ENCODE peak calls at places on chromosomes 4 and X, in eight cellular contexts. C, O, M, A, I, S, T and N are unnamed samples.

GRCh38 chr4:150224896-150225591 is 146.8 kb downstream of the DCLK2 start:
- DNase-seq in M (no peak), T (no peak), C (no peak), O (no peak), I (no peak), A (no peak), S (no peak), N (no peak)

GRCh38 chr4:52574036-52574435 is 85.1 kb downstream of the USP46 start:
- DNase-seq in I (no peak), A (no peak), M (no peak), O (no peak), S (no peak), C (no peak), T (no peak), N (no peak)

GRCh38 chr4:138553001-138553845 is 311.1 kb upstream of the SLC7A11 start:
- DNase-seq in C (no peak), M (no peak), S (no peak), A (no peak), I (peak; percentile 53), T (no peak), O (no peak), N (no peak)

GRCh38 chr4:3673716-3674478 is 92.3 kb upstream of the ADRA2C start:
- DNase-seq in I (peak; percentile 47), T (no peak), M (peak; percentile 10), O (no peak), C (no peak), A (no peak), S (no peak), N (no peak)

GRCh38 chr4:96407651-96408342 is 567.9 kb downstream of the PDHA2 start:
- DNase-seq in A (no peak), S (no peak), T (no peak), O (no peak), C (no peak), M (no peak), I (no peak), N (no peak)

GRCh38 chrX:39811391-39811790 is 286.4 kb downstream of the BCOR start:
- DNase-seq in O (no peak), S (no peak), I (no peak), T (no peak), M (peak; percentile 57), C (no peak), A (no peak), N (no peak)

GRCh38 chr4:76256032-76256431 is 4.5 kb downstream of the FAM47E start:
- DNase-seq in T (no peak), I (no peak), O (no peak), M (no peak), S (no peak), C (no peak), A (no peak), N (no peak)

GRCh38 chr4:54317690-54318089 is 88.6 kb downstream of the PDGFRA start:
- DNase-seq in M (no peak), S (no peak), I (no peak), O (no peak), A (no peak), C (no peak), T (no peak), N (no peak)

GRCh38 chr4:8315343-8316250 is 46.0 kb downstream of the HTRA3 start:
- DNase-seq in S (no peak), I (peak; percentile 49), M (peak; percentile 80), T (peak; percentile 81), C (peak; percentile 61), A (peak; percentile 26), O (peak; percentile 51), N (peak; percentile 99)

GRCh38 chrX:85698921-85699320 is 319.5 kb upstream of the POF1B start:
- DNase-seq in M (no peak), A (no peak), T (no peak), C (no peak), I (no peak), S (no peak), O (no peak), N (no peak)

GRCh38 chr4:184310171-184310567 is 92.5 kb upstream of the ENPP6 start:
- DNase-seq in S (peak; percentile 25), C (no peak), M (no peak), T (peak; percentile 28), O (peak; percentile 3), A (peak; percentile 56), I (peak; percentile 30), N (peak; percentile 18)
- TF ChIP-seq POLR2A in S (no peak), C (no peak), M (no peak), T (no peak), O (no peak), A (no peak), I (no peak), N (no peak)

GRCh38 chr4:2445571-2445970 is 23.3 kb upstream of the RNF4 start:
- DNase-seq in M (no peak), I (no peak), S (no peak), O (no peak), C (no peak), A (no peak), T (no peak), N (no peak)

GRCh38 chr4:2443061-2443730 is 24.4 kb downstream of the CFAP99 start:
- DNase-seq in M (peak; percentile 9), A (no peak), T (no peak), C (no peak), S (no peak), O (no peak), I (no peak), N (no peak)

GRCh38 chr4:2445130-2445529 is 23.8 kb upstream of the RNF4 start:
- DNase-seq in I (no peak), O (no peak), A (no peak), M (no peak), T (no peak), C (no peak), S (no peak), N (no peak)

GRCh38 chr4:2442175-2442993 is 23.6 kb downstream of the CFAP99 start:
- DNase-seq in A (no peak), T (no peak), S (no peak), O (no peak), C (no peak), M (no peak), I (no peak), N (no peak)

GRCh38 chr4:2443986-2444740 is 24.7 kb upstream of the RNF4 start:
- DNase-seq in S (no peak), A (no peak), C (no peak), I (no peak), M (peak; percentile 9), O (no peak), T (no peak), N (no peak)
- H3K36me3 ChIP-seq in S (no peaks in the 10 kb centered on the region), A (no peaks in the 10 kb centered on the region), C (no peaks in the 10 kb centered on the region), I (no peaks in the 10 kb centered on the region), M (no peaks in the 10 kb centered on the region), O (no peaks in the 10 kb centered on the region), T (no peaks in the 10 kb centered on the region), N (no peaks in the 10 kb centered on the region)

DNA sequence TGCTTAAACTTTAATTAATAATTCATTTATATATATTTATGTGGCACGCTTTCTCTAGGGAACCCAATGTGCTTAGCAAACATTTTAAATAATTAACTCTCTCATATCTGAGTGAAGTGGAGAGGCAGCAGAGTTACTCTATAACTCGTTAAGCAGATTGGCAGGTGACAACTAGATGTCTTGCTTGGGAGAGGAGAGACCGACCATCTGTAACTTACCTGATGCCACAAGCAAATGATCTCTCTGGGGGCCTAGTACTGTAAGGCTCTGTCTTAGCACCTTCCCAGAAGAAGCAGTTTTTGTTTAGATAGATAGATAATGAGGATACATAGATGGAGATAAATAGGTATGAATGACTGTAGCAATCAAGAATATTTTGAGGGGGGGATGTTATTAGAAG is 11.9 kb upstream of the SEL1L3 start:
- DNase-seq in A (no peak), S (no peak), I (no peak), O (no peak), C (no peak), M (no peak), T (no peak), N (no peak)
- H3K4me1 ChIP-seq in A (no peaks in the 10 kb centered on the region), S (no peaks in the 10 kb centered on the region), I (no peaks in the 10 kb centered on the region), O (no peaks in the 10 kb centered on the region), C (peaks cover 11% of the 10 kb centered on the region), M (peaks cover 14% of the 10 kb centered on the region), T (no peaks in the 10 kb centered on the region), N (no peaks in the 10 kb centered on the region)

GRCh38 chr4:24910504-24910903 is 2.3 kb downstream of the CCDC149 start:
- DNase-seq in I (no peak), S (no peak), O (no peak), C (no peak), T (no peak), A (no peak), M (no peak), N (no peak)

GRCh38 chr4:24914460-24914859 is 1.6 kb upstream of the CCDC149 start:
- DNase-seq in I (no peak), M (no peak), O (no peak), T (no peak), S (no peak), C (no peak), A (no peak), N (no peak)

GRCh38 chr4:24913099-24913445 is 230 bp upstream of the CCDC149 start:
- DNase-seq in A (no peak), S (no peak), C (no peak), M (no peak), T (no peak), I (peak; percentile 19), O (no peak), N (no peak)

GRCh38 chr4:24915121-24915922 is 2.5 kb upstream of the CCDC149 start:
- DNase-seq in A (no peak), M (no peak), S (no peak), C (no peak), T (peak; percentile 20), O (peak; percentile 15), I (peak; percentile 21), N (peak; percentile 31)

GRCh38 chr4:24912252-24913098 is at the start of gene CCDC149:
- DNase-seq in C (peak; percentile 89), S (peak; percentile 88), A (peak; percentile 78), M (peak; percentile 95), O (peak; percentile 88), T (peak; percentile 43), I (peak; percentile 64), N (peak; percentile 94)
- TF ChIP-seq POLR2A in C (no peak), S (peak; percentile 87), A (peak; percentile 46), M (peak; percentile 94), O (peak; percentile 84), T (no peak), I (no peak), N (peak; percentile 50)

GRCh38 chr4:754221-755120 is 48.8 kb downstream of the PCGF3 start:
- DNase-seq in I (no peak), C (no peak), T (no peak), O (no peak), M (no peak), A (no peak), S (no peak), N (no peak)
- H3K36me3 ChIP-seq in I (no peaks in the 10 kb centered on the region), C (peaks cover 30% of the 10 kb centered on the region), T (peaks cover 3% of the 10 kb centered on the region), O (no peaks in the 10 kb centered on the region), M (peaks cover 4% of the 10 kb centered on the region), A (no peaks in the 10 kb centered on the region), S (peaks cover 6% of the 10 kb centered on the region), N (peaks cover 3% of the 10 kb centered on the region)

DNA sequence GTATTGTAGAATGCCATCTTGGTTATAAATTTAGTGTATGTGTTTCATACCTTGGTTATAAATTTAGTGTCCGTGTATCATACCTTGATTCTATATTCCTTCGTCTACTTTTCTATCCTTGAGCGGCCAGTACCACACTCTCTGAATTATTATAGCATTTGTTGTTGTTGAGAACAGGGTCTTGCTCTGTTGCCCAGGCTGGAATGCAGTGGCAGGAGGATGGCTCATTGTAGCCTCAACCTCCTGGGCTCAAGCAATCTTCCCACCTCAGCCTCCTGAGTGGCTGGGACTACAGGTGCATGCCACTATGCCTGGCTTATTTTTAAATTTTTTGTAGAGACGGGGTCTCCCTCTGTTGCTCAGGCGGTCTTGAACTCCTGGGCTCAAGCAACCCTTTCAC is 50.1 kb downstream of the FAM193A start:
- DNase-seq in M (no peak), A (no peak), S (no peak), T (no peak), O (no peak), C (no peak), I (no peak), N (no peak)
- H3K4me1 ChIP-seq in M (peaks cover 59% of the 10 kb centered on the region), A (peaks cover 20% of the 10 kb centered on the region), S (peaks cover 7% of the 10 kb centered on the region), T (no peaks in the 10 kb centered on the region), O (peaks cover 8% of the 10 kb centered on the region), C (peaks cover 62% of the 10 kb centered on the region), I (peaks cover 25% of the 10 kb centered on the region), N (peaks cover 61% of the 10 kb centered on the region)

GRCh38 chr4:7043521-7044414 is 596 bp downstream of the TADA2B start:
- DNase-seq in O (peak; percentile 12), S (peak; percentile 64), C (peak; percentile 53), I (peak; percentile 56), A (peak; percentile 58), T (peak; percentile 70), M (peak; percentile 58), N (peak; percentile 42)
- TF ChIP-seq POLR2A in O (peak; percentile 31), S (peak; percentile 12), C (no peak), I (no peak), A (peak; percentile 68), T (no peak), M (peak; percentile 71), N (no peak)